ENCODE peak calls at places on chromosomes 7 and 10, in six cellular contexts. One of them, this sample, is unnamed.

GRCh38 chr7:95454438-95454837 is 19.6 kb upstream of the PON2 start:
- DNase-seq in epithelial cell of esophagus: no peak
- DNase-seq in psoas muscle: no peak
- DNase-seq in cardiac fibroblast: no peak
- DNase-seq in hepatocyte: no peak
- DNase-seq in NB4: peak; percentile 11
- DNase-seq in this sample: no peak

GRCh38 chr7:151457534-151457933 is 17.6 kb upstream of the CRYGN start:
- DNase-seq in epithelial cell of esophagus: no peak
- DNase-seq in psoas muscle: no peak
- DNase-seq in cardiac fibroblast: no peak
- DNase-seq in hepatocyte: no peak
- DNase-seq in NB4: no peak
- DNase-seq in this sample: no peak

GRCh38 chr7:127417346-127417745 is 24.8 kb upstream of the ZNF800 start:
- DNase-seq in epithelial cell of esophagus: no peak
- DNase-seq in psoas muscle: no peak
- DNase-seq in cardiac fibroblast: no peak
- DNase-seq in hepatocyte: no peak
- DNase-seq in NB4: no peak
- DNase-seq in this sample: no peak

GRCh38 chr10:120804020-120804419 is 47.1 kb upstream of the WDR11 start:
- DNase-seq in epithelial cell of esophagus: peak; percentile 7
- DNase-seq in psoas muscle: no peak
- DNase-seq in cardiac fibroblast: no peak
- DNase-seq in hepatocyte: no peak
- DNase-seq in NB4: peak; percentile 10
- DNase-seq in this sample: no peak

GRCh38 chr7:100604976-100605911 is 3.1 kb downstream of the PCOLCE start:
- DNase-seq in epithelial cell of esophagus: no peak
- DNase-seq in psoas muscle: peak; percentile 35
- DNase-seq in cardiac fibroblast: no peak
- DNase-seq in hepatocyte: peak; percentile 73
- DNase-seq in NB4: peak; percentile 75
- DNase-seq in this sample: no peak

GRCh38 chr7:34133356-34133982 is 228.1 kb downstream of the BMPER start:
- DNase-seq in epithelial cell of esophagus: peak; percentile 88
- DNase-seq in psoas muscle: no peak
- DNase-seq in cardiac fibroblast: peak; percentile 61
- DNase-seq in hepatocyte: peak; percentile 25
- DNase-seq in NB4: no peak
- DNase-seq in this sample: peak; percentile 85

GRCh38 chr7:73831656-73832579 is 1.1 kb downstream of the CLDN4 start:
- DNase-seq in epithelial cell of esophagus: peak; percentile 93
- DNase-seq in psoas muscle: no peak
- DNase-seq in cardiac fibroblast: no peak
- DNase-seq in hepatocyte: peak; percentile 80
- DNase-seq in NB4: no peak
- DNase-seq in this sample: no peak

GRCh38 chr7:93914581-93915066 is 6.9 kb upstream of the GNG11 start:
- DNase-seq in epithelial cell of esophagus: peak; percentile 56
- DNase-seq in psoas muscle: no peak
- DNase-seq in cardiac fibroblast: peak; percentile 80
- DNase-seq in hepatocyte: no peak
- DNase-seq in NB4: no peak
- DNase-seq in this sample: no peak

GRCh38 chr7:8418627-8419245 is 14.7 kb upstream of the NXPH1 start:
- DNase-seq in epithelial cell of esophagus: peak; percentile 74
- DNase-seq in psoas muscle: no peak
- DNase-seq in cardiac fibroblast: peak; percentile 75
- DNase-seq in hepatocyte: peak; percentile 87
- DNase-seq in NB4: peak; percentile 77
- DNase-seq in this sample: peak; percentile 73

DNA sequence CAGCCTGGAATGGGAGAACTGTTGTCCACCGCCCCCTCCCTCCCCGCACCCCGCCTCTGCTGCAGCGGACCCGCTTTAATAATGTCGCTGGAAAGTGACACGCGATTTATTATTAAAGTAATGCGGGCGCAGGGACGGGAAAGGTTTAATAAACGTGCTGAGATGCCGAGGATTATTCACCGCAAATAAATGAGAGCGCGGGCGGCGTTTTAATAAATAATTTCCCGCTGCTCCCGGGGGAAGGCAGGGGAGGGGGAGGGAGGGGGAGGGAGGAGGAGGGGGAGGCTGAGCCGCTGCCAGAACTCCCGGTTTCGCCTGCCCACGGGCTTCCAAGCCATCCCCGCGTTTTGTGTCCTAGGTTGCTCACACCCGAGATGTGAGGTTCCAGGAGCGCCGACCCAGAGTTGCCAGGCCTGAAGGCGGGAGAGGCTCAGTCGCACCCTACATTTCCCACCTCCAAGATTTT is 5.1 kb downstream of the KAZALD1 start:
- DNase-seq in epithelial cell of esophagus: no peak
- DNase-seq in psoas muscle: no peak
- DNase-seq in cardiac fibroblast: no peak
- DNase-seq in hepatocyte: peak; percentile 45
- DNase-seq in NB4: no peak
- DNase-seq in this sample: no peak
- TF ChIP-seq CTCF in epithelial cell of esophagus: no peak
- TF ChIP-seq CTCF in psoas muscle: no peak
- TF ChIP-seq CTCF in cardiac fibroblast: no peak
- TF ChIP-seq CTCF in hepatocyte: no peak
- TF ChIP-seq CTCF in NB4: no peak
- TF ChIP-seq CTCF in this sample: no peak

DNA sequence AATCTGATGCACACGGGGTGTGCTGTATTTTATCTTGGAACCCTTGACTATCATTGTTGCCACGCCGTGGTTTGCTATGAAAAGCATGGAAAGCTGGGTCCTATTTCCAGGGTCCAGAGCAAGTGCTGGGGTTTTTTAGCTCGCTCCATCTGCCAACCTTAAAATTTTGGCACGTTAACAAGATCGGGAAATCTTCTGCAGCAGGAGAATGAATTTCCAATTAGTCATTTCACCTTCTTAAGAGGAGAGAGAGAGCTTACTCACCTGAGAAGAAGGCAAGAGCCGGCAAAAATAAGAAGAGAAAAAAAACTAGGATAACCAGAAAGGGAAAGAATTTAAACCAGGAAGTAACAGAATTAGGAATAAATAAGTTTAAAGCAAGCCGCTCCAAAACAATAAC is 223.6 kb upstream of the CELF2 start:
- DNase-seq in epithelial cell of esophagus: peak; percentile 87
- DNase-seq in psoas muscle: no peak
- DNase-seq in cardiac fibroblast: peak; percentile 30
- DNase-seq in hepatocyte: no peak
- DNase-seq in NB4: no peak
- DNase-seq in this sample: no peak
- H3K4me3 ChIP-seq in epithelial cell of esophagus: no peak overlapping the region
- H3K4me3 ChIP-seq in psoas muscle: no peak overlapping the region
- H3K4me3 ChIP-seq in cardiac fibroblast: no peak overlapping the region
- H3K4me3 ChIP-seq in hepatocyte: no peak overlapping the region
- H3K4me3 ChIP-seq in NB4: no peak overlapping the region
- H3K4me3 ChIP-seq in this sample: no peak overlapping the region

DNA sequence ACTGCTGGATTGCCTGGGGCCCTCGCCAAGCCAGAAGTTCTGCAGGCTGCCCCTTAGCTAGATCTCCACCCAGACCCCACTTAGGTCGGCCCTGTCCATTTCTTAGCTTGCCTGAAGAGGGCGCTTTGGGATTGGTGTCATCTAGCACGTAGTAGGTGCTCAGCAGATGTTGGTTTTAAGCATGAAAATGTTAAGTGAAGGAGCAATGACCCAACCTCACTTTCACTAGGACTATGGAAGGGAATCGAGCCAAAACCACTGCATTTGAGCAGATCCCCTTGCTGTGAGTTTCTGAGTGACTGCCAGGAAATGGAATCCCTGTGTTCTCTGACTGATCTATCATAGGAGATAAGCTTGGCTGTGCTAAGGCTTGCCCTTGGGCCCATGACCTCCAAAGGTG is 131.7 kb upstream of the EEPD1 start:
- DNase-seq in epithelial cell of esophagus: no peak
- DNase-seq in psoas muscle: no peak
- DNase-seq in cardiac fibroblast: peak; percentile 32
- DNase-seq in hepatocyte: no peak
- DNase-seq in NB4: peak; percentile 57
- DNase-seq in this sample: no peak
- TF ChIP-seq CTCF in epithelial cell of esophagus: peak; percentile 41
- TF ChIP-seq CTCF in psoas muscle: peak; percentile 41
- TF ChIP-seq CTCF in cardiac fibroblast: peak; percentile 41
- TF ChIP-seq CTCF in hepatocyte: peak; percentile 37
- TF ChIP-seq CTCF in NB4: peak; percentile 64
- TF ChIP-seq CTCF in this sample: peak; percentile 50

GRCh38 chr10:22710139-22710745 is 4.1 kb downstream of the PIP4K2A start:
- DNase-seq in epithelial cell of esophagus: no peak
- DNase-seq in psoas muscle: no peak
- DNase-seq in cardiac fibroblast: no peak
- DNase-seq in hepatocyte: no peak
- DNase-seq in NB4: peak; percentile 44
- DNase-seq in this sample: no peak
- H3K4me3 ChIP-seq in epithelial cell of esophagus: no peak overlapping the region
- H3K4me3 ChIP-seq in psoas muscle: no peak overlapping the region
- H3K4me3 ChIP-seq in cardiac fibroblast: no peak overlapping the region
- H3K4me3 ChIP-seq in hepatocyte: no peak overlapping the region
- H3K4me3 ChIP-seq in NB4: no peak overlapping the region
- H3K4me3 ChIP-seq in this sample: no peak overlapping the region

GRCh38 chr10:2938869-2939268 is 128.5 kb upstream of the PFKP start:
- DNase-seq in epithelial cell of esophagus: no peak
- DNase-seq in psoas muscle: no peak
- DNase-seq in cardiac fibroblast: peak; percentile 32
- DNase-seq in hepatocyte: no peak
- DNase-seq in NB4: no peak
- DNase-seq in this sample: no peak
- TF ChIP-seq CTCF in epithelial cell of esophagus: no peak
- TF ChIP-seq CTCF in psoas muscle: no peak
- TF ChIP-seq CTCF in cardiac fibroblast: no peak
- TF ChIP-seq CTCF in hepatocyte: peak; percentile 36
- TF ChIP-seq CTCF in NB4: no peak
- TF ChIP-seq CTCF in this sample: peak; percentile 18

GRCh38 chr7:130273863-130274262 is 7.2 kb downstream of the CPA2 start:
- DNase-seq in epithelial cell of esophagus: peak; percentile 36
- DNase-seq in psoas muscle: no peak
- DNase-seq in cardiac fibroblast: peak; percentile 59
- DNase-seq in hepatocyte: peak; percentile 54
- DNase-seq in NB4: no peak
- DNase-seq in this sample: peak; percentile 88
- H3K4me3 ChIP-seq in epithelial cell of esophagus: no peak overlapping the region
- H3K4me3 ChIP-seq in psoas muscle: no peak overlapping the region
- H3K4me3 ChIP-seq in cardiac fibroblast: no peak overlapping the region
- H3K4me3 ChIP-seq in hepatocyte: no peak overlapping the region
- H3K4me3 ChIP-seq in NB4: peak overlapping the region; percentile 56
- H3K4me3 ChIP-seq in this sample: no peak overlapping the region

GRCh38 chr7:37234928-37235327 is 213.7 kb downstream of the ELMO1 start:
- DNase-seq in epithelial cell of esophagus: peak; percentile 36
- DNase-seq in psoas muscle: no peak
- DNase-seq in cardiac fibroblast: peak; percentile 6
- DNase-seq in hepatocyte: peak; percentile 47
- DNase-seq in NB4: peak; percentile 47
- DNase-seq in this sample: peak; percentile 33
- TF ChIP-seq CTCF in epithelial cell of esophagus: peak; percentile 68
- TF ChIP-seq CTCF in psoas muscle: peak; percentile 36
- TF ChIP-seq CTCF in cardiac fibroblast: peak; percentile 12
- TF ChIP-seq CTCF in hepatocyte: peak; percentile 71
- TF ChIP-seq CTCF in NB4: peak; percentile 29
- TF ChIP-seq CTCF in this sample: peak; percentile 48

DNA sequence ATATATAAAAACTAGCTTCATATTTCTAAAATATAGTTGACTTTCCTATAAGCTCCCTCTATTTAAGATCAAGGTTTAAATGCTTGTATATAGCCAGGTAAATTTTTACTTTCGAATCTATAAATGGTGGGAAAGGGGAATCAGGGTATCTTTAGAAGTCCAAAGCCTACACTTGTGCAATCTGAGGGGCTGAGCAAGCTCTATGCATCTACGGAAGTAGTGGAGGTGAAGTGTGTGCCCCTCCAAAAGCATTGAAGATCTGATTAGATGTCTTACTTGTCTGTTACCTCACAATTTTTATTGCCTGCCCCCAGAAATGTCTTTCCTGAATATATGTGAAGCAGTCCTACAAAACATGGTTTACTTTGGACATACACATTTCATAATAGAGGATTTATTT is 1.6 kb downstream of the AKAP9 start:
- DNase-seq in epithelial cell of esophagus: peak; percentile 10
- DNase-seq in psoas muscle: no peak
- DNase-seq in cardiac fibroblast: no peak
- DNase-seq in hepatocyte: no peak
- DNase-seq in NB4: peak; percentile 50
- DNase-seq in this sample: no peak
- H3K4me3 ChIP-seq in epithelial cell of esophagus: peak overlapping the region; percentile 85
- H3K4me3 ChIP-seq in psoas muscle: peak overlapping the region; percentile 84
- H3K4me3 ChIP-seq in cardiac fibroblast: no peak overlapping the region
- H3K4me3 ChIP-seq in hepatocyte: peak overlapping the region; percentile 89
- H3K4me3 ChIP-seq in NB4: peak overlapping the region; percentile 88
- H3K4me3 ChIP-seq in this sample: peak overlapping the region; percentile 56

DNA sequence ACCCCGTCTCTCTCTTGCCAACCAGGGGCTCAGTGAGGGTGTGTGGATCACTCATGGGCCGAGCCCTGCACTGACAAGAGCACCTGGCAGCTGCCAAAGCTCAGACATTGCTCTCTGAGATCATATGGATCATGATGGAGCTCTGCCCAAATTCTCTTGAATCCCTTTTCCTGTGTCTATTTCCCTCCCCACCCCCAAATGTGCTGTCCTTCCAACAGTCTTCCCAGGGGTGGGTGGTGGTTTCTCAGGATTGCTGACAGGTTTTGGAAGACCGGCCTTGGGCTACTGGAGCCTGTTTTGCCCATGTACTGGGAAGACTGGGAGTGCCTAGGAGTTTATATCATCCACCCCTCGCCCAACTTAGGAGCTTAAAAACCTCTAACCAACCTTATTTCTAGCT is 10.5 kb downstream of the ARHGAP22 start:
- DNase-seq in epithelial cell of esophagus: no peak
- DNase-seq in psoas muscle: no peak
- DNase-seq in cardiac fibroblast: no peak
- DNase-seq in hepatocyte: no peak
- DNase-seq in NB4: no peak
- DNase-seq in this sample: no peak
- TF ChIP-seq CTCF in epithelial cell of esophagus: no peak
- TF ChIP-seq CTCF in psoas muscle: no peak
- TF ChIP-seq CTCF in cardiac fibroblast: no peak
- TF ChIP-seq CTCF in hepatocyte: no peak
- TF ChIP-seq CTCF in NB4: no peak
- TF ChIP-seq CTCF in this sample: no peak